ENCODE peak calls at places on chromosomes 1 and 21, in nine cellular contexts. One of them, this sample, is unnamed. For H3K27me3, the result is how much of the 10 kb centered on the place peaks cover.

GRCh38 chr1:222136869-222137268 is 395.0 kb upstream of the DUSP10 start:
- DNase-seq in osteoblast: no peak
- DNase-seq in uterus: no peak
- DNase-seq in H9: no peak
- DNase-seq in neuronal stem cell: no peak
- DNase-seq in thoracic aorta: no peak
- DNase-seq in right lobe of liver: no peak
- DNase-seq in left ventricle myocardium inferior: no peak
- DNase-seq in cardiac muscle cell: no peak
- DNase-seq in this sample: no peak

GRCh38 chr1:247669225-247669624 is 10.3 kb downstream of the OR13G1 start:
- DNase-seq in left ventricle myocardium inferior: no peak
- DNase-seq in osteoblast: no peak
- DNase-seq in neuronal stem cell: no peak
- DNase-seq in thoracic aorta: no peak
- DNase-seq in cardiac muscle cell: no peak
- DNase-seq in uterus: no peak
- DNase-seq in right lobe of liver: no peak
- DNase-seq in H9: no peak
- DNase-seq in this sample: no peak

GRCh38 chr1:62841587-62842169 is 57.7 kb downstream of the ATG4C start:
- DNase-seq in uterus: no peak
- DNase-seq in cardiac muscle cell: peak
- DNase-seq in osteoblast: no peak
- DNase-seq in left ventricle myocardium inferior: no peak
- DNase-seq in thoracic aorta: no peak
- DNase-seq in H9: no peak
- DNase-seq in right lobe of liver: no peak
- DNase-seq in neuronal stem cell: peak
- DNase-seq in this sample: peak

GRCh38 chr1:93345633-93346471 is at the start of gene DR1:
- DNase-seq in left ventricle myocardium inferior: peak
- DNase-seq in cardiac muscle cell: peak
- DNase-seq in uterus: peak
- DNase-seq in H9: peak
- DNase-seq in right lobe of liver: peak
- DNase-seq in neuronal stem cell: peak
- DNase-seq in thoracic aorta: peak
- DNase-seq in osteoblast: peak
- DNase-seq in this sample: peak

GRCh38 chr1:161032409-161032808 is 6.4 kb downstream of the TSTD1 start:
- DNase-seq in H9: no peak
- DNase-seq in uterus: no peak
- DNase-seq in cardiac muscle cell: peak
- DNase-seq in neuronal stem cell: no peak
- DNase-seq in right lobe of liver: no peak
- DNase-seq in osteoblast: peak
- DNase-seq in left ventricle myocardium inferior: no peak
- DNase-seq in thoracic aorta: no peak
- DNase-seq in this sample: no peak

GRCh38 chr1:112991721-112992120 is 35.7 kb upstream of the SLC16A1 start:
- DNase-seq in right lobe of liver: no peak
- DNase-seq in left ventricle myocardium inferior: no peak
- DNase-seq in H9: no peak
- DNase-seq in neuronal stem cell: no peak
- DNase-seq in osteoblast: no peak
- DNase-seq in cardiac muscle cell: no peak
- DNase-seq in uterus: no peak
- DNase-seq in thoracic aorta: no peak
- DNase-seq in this sample: no peak

GRCh38 chr21:41045534-41046268 is 122.3 kb upstream of the BACE2 start:
- DNase-seq in right lobe of liver: no peak
- DNase-seq in osteoblast: no peak
- DNase-seq in neuronal stem cell: peak
- DNase-seq in uterus: no peak
- DNase-seq in H9: peak
- DNase-seq in left ventricle myocardium inferior: no peak
- DNase-seq in cardiac muscle cell: no peak
- DNase-seq in thoracic aorta: no peak
- DNase-seq in this sample: no peak

GRCh38 chr1:55768345-55768952 is 553.3 kb upstream of the USP24 start:
- DNase-seq in osteoblast: no peak
- DNase-seq in uterus: no peak
- DNase-seq in neuronal stem cell: no peak
- DNase-seq in H9: no peak
- DNase-seq in cardiac muscle cell: no peak
- DNase-seq in right lobe of liver: no peak
- DNase-seq in thoracic aorta: no peak
- DNase-seq in left ventricle myocardium inferior: no peak
- DNase-seq in this sample: no peak

GRCh38 chr21:38343691-38344090 is 86.9 kb downstream of the KCNJ15 start:
- DNase-seq in right lobe of liver: peak
- DNase-seq in cardiac muscle cell: peak
- DNase-seq in thoracic aorta: peak
- DNase-seq in H9: no peak
- DNase-seq in neuronal stem cell: no peak
- DNase-seq in osteoblast: peak
- DNase-seq in left ventricle myocardium inferior: no peak
- DNase-seq in uterus: no peak
- DNase-seq in this sample: no peak

GRCh38 chr1:72357411-72357810 is 75.1 kb upstream of the NEGR1 start:
- DNase-seq in cardiac muscle cell: no peak
- DNase-seq in left ventricle myocardium inferior: no peak
- DNase-seq in neuronal stem cell: no peak
- DNase-seq in H9: no peak
- DNase-seq in uterus: no peak
- DNase-seq in thoracic aorta: no peak
- DNase-seq in right lobe of liver: no peak
- DNase-seq in osteoblast: no peak
- DNase-seq in this sample: no peak

GRCh38 chr1:23651069-23651808 is 40.4 kb upstream of the RPL11 start:
- DNase-seq in right lobe of liver: peak
- DNase-seq in left ventricle myocardium inferior: peak
- DNase-seq in cardiac muscle cell: peak
- DNase-seq in H9: no peak
- DNase-seq in osteoblast: peak
- DNase-seq in neuronal stem cell: no peak
- DNase-seq in thoracic aorta: no peak
- DNase-seq in uterus: no peak
- DNase-seq in this sample: no peak

GRCh38 chr21:33924766-33925100 is 9.1 kb upstream of the ATP5PO start:
- DNase-seq in uterus: no peak
- DNase-seq in thoracic aorta: no peak
- DNase-seq in right lobe of liver: no peak
- DNase-seq in cardiac muscle cell: no peak
- DNase-seq in left ventricle myocardium inferior: no peak
- DNase-seq in H9: no peak
- DNase-seq in osteoblast: no peak
- DNase-seq in neuronal stem cell: no peak
- DNase-seq in this sample: no peak

GRCh38 chr1:97337250-97338030 is 583.4 kb downstream of the DPYD start:
- DNase-seq in cardiac muscle cell: no peak
- DNase-seq in thoracic aorta: no peak
- DNase-seq in left ventricle myocardium inferior: no peak
- DNase-seq in right lobe of liver: peak
- DNase-seq in uterus: no peak
- DNase-seq in H9: no peak
- DNase-seq in neuronal stem cell: no peak
- DNase-seq in osteoblast: no peak
- DNase-seq in this sample: no peak

GRCh38 chr1:117146570-117147340 is 25.2 kb upstream of the TRIM45 start:
- DNase-seq in left ventricle myocardium inferior: no peak
- DNase-seq in uterus: no peak
- DNase-seq in right lobe of liver: no peak
- DNase-seq in osteoblast: peak
- DNase-seq in cardiac muscle cell: peak
- DNase-seq in H9: no peak
- DNase-seq in thoracic aorta: no peak
- DNase-seq in neuronal stem cell: no peak
- DNase-seq in this sample: no peak

GRCh38 chr1:205454903-205455335 is 926 bp downstream of the BLACAT1 start:
- DNase-seq in cardiac muscle cell: no peak
- DNase-seq in left ventricle myocardium inferior: no peak
- DNase-seq in osteoblast: peak
- DNase-seq in right lobe of liver: no peak
- DNase-seq in H9: peak
- DNase-seq in neuronal stem cell: no peak
- DNase-seq in uterus: no peak
- DNase-seq in thoracic aorta: no peak
- DNase-seq in this sample: no peak

GRCh38 chr1:205458777-205459566 is 3.1 kb upstream of the BLACAT1 start:
- DNase-seq in left ventricle myocardium inferior: no peak
- DNase-seq in right lobe of liver: no peak
- DNase-seq in thoracic aorta: no peak
- DNase-seq in uterus: no peak
- DNase-seq in osteoblast: peak
- DNase-seq in H9: peak
- DNase-seq in cardiac muscle cell: peak
- DNase-seq in neuronal stem cell: no peak
- DNase-seq in this sample: peak

GRCh38 chr1:205456868-205457724 is 1.3 kb upstream of the BLACAT1 start:
- DNase-seq in cardiac muscle cell: no peak
- DNase-seq in right lobe of liver: no peak
- DNase-seq in H9: peak
- DNase-seq in thoracic aorta: no peak
- DNase-seq in uterus: no peak
- DNase-seq in neuronal stem cell: no peak
- DNase-seq in left ventricle myocardium inferior: no peak
- DNase-seq in osteoblast: peak
- DNase-seq in this sample: peak

GRCh38 chr1:205455581-205456382 is at the start of gene BLACAT1:
- DNase-seq in thoracic aorta: no peak
- DNase-seq in H9: no peak
- DNase-seq in osteoblast: no peak
- DNase-seq in neuronal stem cell: no peak
- DNase-seq in uterus: no peak
- DNase-seq in right lobe of liver: no peak
- DNase-seq in left ventricle myocardium inferior: no peak
- DNase-seq in cardiac muscle cell: no peak
- DNase-seq in this sample: no peak

DNA sequence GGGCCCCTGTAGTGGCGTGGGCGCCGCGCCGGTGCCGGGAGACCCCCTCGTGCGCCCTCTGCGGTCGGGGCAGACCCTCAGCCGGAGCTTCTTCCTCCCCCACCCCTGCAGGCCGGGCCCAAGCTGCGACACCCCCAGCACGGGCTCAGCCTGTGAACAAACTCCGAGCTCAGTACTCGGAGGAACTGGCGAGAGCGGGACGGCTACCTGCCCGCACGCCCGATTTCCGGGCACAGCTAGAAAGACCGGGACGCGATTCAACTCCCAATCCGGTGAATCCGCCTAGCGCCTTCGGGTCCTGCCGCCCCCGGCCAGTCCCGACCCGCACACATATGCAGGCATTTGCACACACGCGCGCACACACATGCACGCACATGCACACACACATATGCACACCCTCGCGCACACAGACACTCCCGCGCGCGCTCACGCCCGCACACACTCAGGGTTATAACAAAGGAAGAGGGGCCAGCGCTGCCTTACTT is 580 bp upstream of the BLACAT1 start:
- DNase-seq in uterus: no peak
- DNase-seq in H9: peak
- DNase-seq in cardiac muscle cell: no peak
- DNase-seq in osteoblast: peak
- DNase-seq in right lobe of liver: no peak
- DNase-seq in left ventricle myocardium inferior: no peak
- DNase-seq in neuronal stem cell: no peak
- DNase-seq in thoracic aorta: no peak
- DNase-seq in this sample: no peak
- H3K27me3 ChIP-seq in uterus: under half
- H3K27me3 ChIP-seq in H9: under half
- H3K27me3 ChIP-seq in cardiac muscle cell: half or more
- H3K27me3 ChIP-seq in osteoblast: half or more
- H3K27me3 ChIP-seq in right lobe of liver: under half
- H3K27me3 ChIP-seq in left ventricle myocardium inferior: half or more
- H3K27me3 ChIP-seq in neuronal stem cell: under half
- H3K27me3 ChIP-seq in thoracic aorta: under half
- H3K27me3 ChIP-seq in this sample: half or more

DNA sequence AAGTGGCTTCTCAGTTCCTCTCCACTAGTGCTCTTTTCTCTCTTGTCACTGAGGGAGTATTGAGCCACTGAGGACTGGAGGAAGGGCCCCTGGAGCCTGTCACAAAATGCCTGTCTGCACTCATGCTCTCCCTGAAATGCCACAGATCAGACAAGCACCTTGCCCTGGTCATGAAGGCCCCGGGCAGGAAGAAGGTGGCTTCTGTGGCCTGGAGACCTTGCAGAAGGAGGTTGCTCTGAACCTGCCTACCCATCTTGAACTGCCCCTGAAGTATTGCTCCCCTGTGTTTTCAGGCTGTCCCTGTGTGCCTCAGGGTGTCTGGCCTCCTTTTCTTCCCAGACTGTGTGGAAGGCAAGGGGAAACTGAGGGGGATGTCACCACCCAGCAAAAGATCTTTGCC is 3.1 kb downstream of the PKP1 start:
- DNase-seq in cardiac muscle cell: no peak
- DNase-seq in thoracic aorta: no peak
- DNase-seq in left ventricle myocardium inferior: no peak
- DNase-seq in right lobe of liver: no peak
- DNase-seq in uterus: no peak
- DNase-seq in neuronal stem cell: no peak
- DNase-seq in H9: no peak
- DNase-seq in osteoblast: no peak
- DNase-seq in this sample: no peak
- H3K27me3 ChIP-seq in cardiac muscle cell: under half
- H3K27me3 ChIP-seq in thoracic aorta: under half
- H3K27me3 ChIP-seq in left ventricle myocardium inferior: half or more
- H3K27me3 ChIP-seq in right lobe of liver: under half
- H3K27me3 ChIP-seq in uterus: under half
- H3K27me3 ChIP-seq in neuronal stem cell: under half
- H3K27me3 ChIP-seq in H9: under half
- H3K27me3 ChIP-seq in osteoblast: under half
- H3K27me3 ChIP-seq in this sample: under half

DNA sequence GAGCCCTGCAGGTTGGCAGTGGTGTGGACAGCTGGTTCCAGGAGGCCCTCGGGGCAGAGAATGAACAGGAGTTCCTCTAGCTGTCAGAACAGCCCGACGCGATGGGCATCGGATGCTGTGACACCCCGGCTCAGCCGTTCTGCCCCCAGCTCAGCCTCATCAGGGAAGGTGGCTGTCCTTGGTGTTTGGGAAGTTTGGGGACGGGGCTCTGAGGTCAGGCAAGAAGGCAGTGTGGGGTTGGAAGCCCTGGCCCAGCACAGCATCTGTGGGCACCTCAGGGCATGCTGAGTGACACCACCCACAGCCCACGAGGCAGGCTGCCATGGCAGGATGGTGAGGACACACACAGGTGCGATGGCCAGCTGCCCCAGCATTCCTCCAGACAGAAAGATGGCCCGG is 40.9 kb upstream of the CCDC27 start:
- DNase-seq in H9: no peak
- DNase-seq in osteoblast: no peak
- DNase-seq in left ventricle myocardium inferior: no peak
- DNase-seq in uterus: no peak
- DNase-seq in right lobe of liver: no peak
- DNase-seq in thoracic aorta: no peak
- DNase-seq in cardiac muscle cell: no peak
- DNase-seq in neuronal stem cell: no peak
- DNase-seq in this sample: no peak
- H3K27me3 ChIP-seq in H9: under half
- H3K27me3 ChIP-seq in osteoblast: under half
- H3K27me3 ChIP-seq in left ventricle myocardium inferior: half or more
- H3K27me3 ChIP-seq in uterus: under half
- H3K27me3 ChIP-seq in right lobe of liver: under half
- H3K27me3 ChIP-seq in thoracic aorta: under half
- H3K27me3 ChIP-seq in cardiac muscle cell: under half
- H3K27me3 ChIP-seq in neuronal stem cell: under half
- H3K27me3 ChIP-seq in this sample: under half

GRCh38 chr1:26854953-26855352 is 8.0 kb upstream of the SFN start:
- DNase-seq in neuronal stem cell: no peak
- DNase-seq in left ventricle myocardium inferior: no peak
- DNase-seq in osteoblast: no peak
- DNase-seq in uterus: no peak
- DNase-seq in cardiac muscle cell: no peak
- DNase-seq in thoracic aorta: no peak
- DNase-seq in right lobe of liver: no peak
- DNase-seq in H9: no peak
- DNase-seq in this sample: no peak
- H3K27me3 ChIP-seq in neuronal stem cell: under half
- H3K27me3 ChIP-seq in left ventricle myocardium inferior: under half
- H3K27me3 ChIP-seq in osteoblast: under half
- H3K27me3 ChIP-seq in uterus: under half
- H3K27me3 ChIP-seq in cardiac muscle cell: under half
- H3K27me3 ChIP-seq in thoracic aorta: under half
- H3K27me3 ChIP-seq in right lobe of liver: under half
- H3K27me3 ChIP-seq in H9: under half
- H3K27me3 ChIP-seq in this sample: under half

This sample was measured in HAP-1.